ENCODE peak calls at places on chromosome 11, in ten cellular contexts. I, B, S, F, C, W, R, J, Z and O are unnamed samples. For H3K4me1, the result is how much of the 10 kb centered on the place peaks cover.

GRCh38 chr11:71465054-71465453 is 12.1 kb downstream of the NADSYN1 start:
- DNase-seq in W (no peak), S (no peak), R (no peak), C (no peak), B (no peak), I (no peak), F (no peak), J (no peak), Z (no peak), O (no peak)

GRCh38 chr11:724063-724732 is 18.2 kb downstream of the EPS8L2 start:
- DNase-seq in I (no peak), Z (no peak), B (no peak), S (no peak), C (peak), W (peak), J (no peak), F (no peak), R (no peak), O (no peak)

GRCh38 chr11:350723-351255 is 18.5 kb upstream of the B4GALNT4 start:
- DNase-seq in S (no peak), I (no peak), W (no peak), R (no peak), B (no peak), J (no peak), C (no peak), Z (no peak), F (no peak), O (no peak)

GRCh38 chr11:126481303-126481680 is 125.8 kb downstream of the ST3GAL4 start:
- DNase-seq in I (no peak), Z (no peak), J (no peak), B (no peak), R (no peak), S (no peak), C (peak), W (no peak), F (no peak), O (no peak)

GRCh38 chr11:40797981-40798380 is 661.5 kb downstream of the LRRC4C start:
- DNase-seq in Z (no peak), C (no peak), I (no peak), W (no peak), F (no peak), R (no peak), B (no peak), J (no peak), S (no peak), O (no peak)

GRCh38 chr11:134509381-134510068 is 97.5 kb upstream of the B3GAT1 start:
- DNase-seq in J (no peak), I (no peak), C (peak), S (no peak), F (no peak), Z (no peak), W (no peak), B (peak), R (no peak), O (no peak)

GRCh38 chr11:123250811-123251655 is 56.0 kb upstream of the CLMP start:
- DNase-seq in C (no peak), W (no peak), Z (no peak), B (no peak), I (no peak), J (no peak), R (no peak), F (no peak), S (no peak), O (no peak)

GRCh38 chr11:71311176-71311925 is 59.0 kb upstream of the SHANK2 start:
- DNase-seq in F (no peak), J (no peak), Z (no peak), R (no peak), I (no peak), S (no peak), C (no peak), W (no peak), B (peak), O (peak)

GRCh38 chr11:44451706-44452105 is 113.8 kb upstream of the CD82 start:
- DNase-seq in R (no peak), Z (no peak), I (no peak), C (no peak), W (no peak), B (no peak), S (no peak), J (no peak), F (no peak), O (no peak)

GRCh38 chr11:134535029-134536025 is 123.3 kb upstream of the B3GAT1 start:
- DNase-seq in I (no peak), R (no peak), J (no peak), S (no peak), F (no peak), Z (no peak), C (no peak), B (no peak), W (no peak), O (peak)

DNA sequence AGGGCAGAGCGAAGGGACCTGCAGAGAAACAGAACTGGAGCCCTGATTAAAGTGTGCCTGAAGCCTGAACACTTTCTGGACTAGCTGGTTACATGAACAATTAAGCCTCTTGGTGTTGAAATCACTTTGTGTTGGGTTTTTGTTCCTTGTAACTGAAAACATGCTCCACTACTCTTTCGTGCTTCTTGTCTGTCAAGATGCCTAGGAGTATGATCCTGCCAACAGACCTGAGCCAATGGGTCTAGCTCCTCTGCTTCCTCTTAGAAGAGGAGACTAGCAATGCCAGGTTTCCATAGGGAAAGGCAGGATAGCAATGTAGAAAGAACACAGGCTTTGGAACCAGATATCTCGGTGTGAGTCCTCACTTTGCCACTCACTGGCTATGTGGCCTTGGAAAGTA is 40.3 kb downstream of the IRAG1 start:
- DNase-seq in C (no peak), S (no peak), W (no peak), Z (no peak), J (no peak), F (no peak), I (no peak), B (no peak), R (no peak), O (no peak)
- H3K4me1 ChIP-seq in C (under half), S (under half), W (under half), Z (under half), J (under half), F (under half), I (under half), B (under half), R (half or more), O (under half)

GRCh38 chr11:124919836-124920755 is 1.0 kb downstream of the HEPN1 start:
- DNase-seq in W (no peak), F (no peak), C (no peak), R (no peak), I (no peak), B (no peak), J (no peak), S (no peak), Z (no peak), O (no peak)
- H3K4me3 ChIP-seq in W (peak), F (no peak), C (no peak), R (peak), I (no peak), B (no peak), J (peak), S (no peak), Z (no peak), O (no peak)

GRCh38 chr11:75894036-75894585 is 79.1 kb downstream of the UVRAG start:
- DNase-seq in S (no peak), B (no peak), I (no peak), C (no peak), R (no peak), Z (no peak), W (no peak), F (no peak), J (no peak), O (no peak)

GRCh38 chr11:75900848-75901247 is 85.8 kb downstream of the UVRAG start:
- DNase-seq in R (no peak), S (no peak), W (no peak), C (no peak), B (no peak), J (no peak), F (no peak), Z (no peak), I (no peak), O (no peak)

GRCh38 chr11:75893202-75893601 is 78.2 kb downstream of the UVRAG start:
- DNase-seq in R (no peak), W (no peak), B (no peak), I (no peak), F (no peak), S (no peak), Z (no peak), J (no peak), C (no peak), O (no peak)

GRCh38 chr11:75898871-75899270 is 83.9 kb downstream of the UVRAG start:
- DNase-seq in Z (no peak), J (no peak), F (no peak), W (no peak), B (no peak), R (no peak), S (no peak), C (no peak), I (no peak), O (no peak)

DNA sequence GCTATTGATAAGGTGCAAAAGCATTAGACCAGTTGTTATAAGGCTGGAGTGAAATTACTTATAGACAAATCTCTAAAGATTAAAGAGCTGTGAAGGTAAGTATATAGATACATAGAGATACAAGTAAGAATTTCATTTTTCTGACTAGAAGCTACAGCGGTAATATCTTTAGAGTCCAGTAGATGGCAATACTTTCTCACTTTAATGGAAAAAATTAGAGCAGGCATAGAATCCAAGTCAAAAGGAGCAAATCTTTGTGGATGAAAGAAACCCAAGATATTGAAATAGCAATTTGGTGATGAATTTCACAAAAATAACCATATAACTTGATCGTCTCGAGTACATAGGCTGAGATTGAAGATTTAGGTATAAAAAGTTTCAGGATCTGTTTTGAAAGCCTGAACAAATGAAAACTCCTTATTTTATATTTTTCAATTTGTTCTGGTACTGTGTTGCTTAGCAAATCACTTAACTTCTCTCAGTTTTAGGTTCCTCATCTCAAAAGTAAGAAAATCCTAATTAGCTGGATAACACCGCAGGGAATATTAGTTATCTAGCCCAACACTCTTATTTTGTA is 81.9 kb downstream of the UVRAG start:
- DNase-seq in Z (peak), I (no peak), S (peak), J (no peak), R (no peak), B (no peak), C (no peak), W (no peak), F (peak), O (peak)
- H3K4me1 ChIP-seq in Z (under half), I (under half), S (under half), J (under half), R (under half), B (under half), C (under half), W (under half), F (under half), O (under half)

DNA sequence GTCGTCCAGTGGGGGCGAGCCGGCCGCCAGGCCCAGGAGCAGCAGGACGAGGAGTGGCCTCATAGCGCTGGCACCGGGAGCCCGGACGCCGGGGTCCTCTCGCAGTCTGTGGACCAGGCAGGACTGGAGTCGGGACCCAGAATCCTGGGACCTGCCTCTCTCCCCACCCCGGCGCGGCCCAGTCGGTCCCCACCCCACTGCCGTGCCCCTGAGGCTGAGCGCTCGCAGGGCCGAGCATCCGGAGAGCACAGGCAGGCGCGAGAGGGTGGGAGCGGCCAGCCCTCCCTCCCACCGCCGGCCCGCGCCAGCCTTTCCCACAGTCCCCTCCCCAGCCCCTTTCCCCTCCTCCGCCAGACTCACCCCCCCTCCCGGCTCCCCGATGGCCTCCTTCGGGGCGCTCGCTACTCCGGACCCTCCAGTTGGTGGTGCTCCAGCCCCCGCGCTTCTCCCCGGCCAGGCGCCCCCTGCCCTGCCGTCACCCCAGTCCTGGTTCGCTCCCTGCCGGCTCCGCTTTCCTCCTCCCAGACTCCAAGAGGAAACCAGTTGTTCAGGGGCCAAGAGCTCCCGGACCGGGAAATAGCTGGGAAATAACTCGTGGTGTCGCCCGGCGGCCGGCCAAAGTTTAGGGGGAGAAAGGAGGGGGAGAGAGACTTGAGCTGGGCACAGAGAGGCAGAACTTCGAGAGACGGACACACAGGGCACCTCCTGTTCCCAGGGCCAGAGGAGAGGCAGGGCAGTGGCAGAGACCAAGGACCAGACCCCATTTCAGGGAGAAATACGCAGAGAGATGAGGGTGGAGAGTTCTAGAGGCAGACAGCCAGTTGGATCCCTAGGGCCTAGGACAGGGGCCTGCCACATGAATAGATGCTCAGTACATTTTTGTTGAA is at the start of gene C1QTNF5:
- DNase-seq in I (peak), R (no peak), W (no peak), J (peak), B (peak), Z (peak), F (no peak), S (peak), C (peak), O (no peak)
- H3K4me3 ChIP-seq in I (no peak), R (peak), W (peak), J (peak), B (peak), Z (peak), F (peak), S (peak), C (peak), O (peak)

GRCh38 chr11:63882555-63883242 is 34.3 kb downstream of the RCOR2 start:
- DNase-seq in Z (no peak), F (no peak), R (no peak), I (no peak), S (no peak), B (peak), W (peak), C (no peak), J (no peak), O (no peak)
- H3K4me1 ChIP-seq in Z (under half), F (under half), R (under half), I (half or more), S (under half), B (under half), W (under half), C (under half), J (under half), O (under half)

GRCh38 chr11:10931761-10932700 is 74.2 kb upstream of the ZBED5 start:
- DNase-seq in I (no peak), W (no peak), J (peak), C (peak), F (no peak), S (peak), Z (no peak), R (no peak), B (peak), O (no peak)
- H3K4me3 ChIP-seq in I (no peak), W (peak), J (peak), C (no peak), F (peak), S (peak), Z (peak), R (peak), B (peak), O (peak)

GRCh38 chr11:61181489-61181888 is 20.3 kb upstream of the VPS37C start:
- DNase-seq in Z (no peak), B (no peak), W (no peak), J (no peak), C (no peak), F (no peak), I (no peak), R (no peak), S (no peak), O (no peak)

GRCh38 chr11:61186504-61186903 is 16.8 kb upstream of the PGA3 start:
- DNase-seq in S (no peak), I (no peak), J (no peak), B (no peak), Z (no peak), W (no peak), C (no peak), R (no peak), F (no peak), O (no peak)

GRCh38 chr11:61187505-61188130 is 15.7 kb upstream of the PGA3 start:
- DNase-seq in W (peak), J (peak), I (peak), B (peak), R (peak), S (peak), F (peak), C (no peak), Z (peak), O (peak)

DNA sequence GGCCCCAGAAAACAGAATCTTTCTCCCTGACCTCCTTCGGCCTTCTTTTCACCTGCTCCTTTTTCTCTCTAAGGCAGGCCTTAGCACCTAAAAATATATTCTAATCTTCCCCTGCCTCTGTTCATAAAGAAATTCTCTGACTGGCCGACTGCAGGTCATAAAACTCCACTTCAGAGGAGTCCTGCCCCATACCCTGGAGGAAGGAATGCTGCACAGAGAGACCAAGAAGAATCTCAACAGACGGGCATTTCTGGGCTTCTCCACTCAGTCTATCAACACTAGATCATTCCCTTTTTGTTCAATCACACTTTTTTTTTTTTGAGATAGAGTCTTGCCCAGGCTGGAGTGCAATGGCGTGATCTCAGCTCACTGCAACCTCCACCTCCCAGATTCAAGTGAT is 19.7 kb upstream of the PGA3 start:
- DNase-seq in S (no peak), C (no peak), R (no peak), W (no peak), Z (no peak), F (no peak), B (no peak), I (no peak), J (no peak), O (no peak)
- H3K4me1 ChIP-seq in S (under half), C (under half), R (under half), W (under half), Z (under half), F (under half), B (under half), I (under half), J (under half), O (under half)

GRCh38 chr11:114163231-114163631 is 103.7 kb downstream of the ZBTB16 start:
- DNase-seq in I (no peak), C (no peak), W (no peak), J (no peak), S (peak), B (no peak), Z (peak), R (no peak), F (no peak), O (no peak)

GRCh38 chr11:114160884-114161283 is 101.4 kb downstream of the ZBTB16 start:
- DNase-seq in S (no peak), R (no peak), W (no peak), B (no peak), C (no peak), I (no peak), J (no peak), Z (no peak), F (no peak), O (no peak)

GRCh38 chr11:114159802-114160588 is 100.5 kb downstream of the ZBTB16 start:
- DNase-seq in Z (peak), S (peak), C (peak), W (peak), J (peak), F (peak), R (peak), I (peak), B (peak), O (peak)

GRCh38 chr11:114162719-114163123 is 103.2 kb downstream of the ZBTB16 start:
- DNase-seq in C (peak), Z (peak), J (peak), I (no peak), S (peak), R (peak), W (peak), F (peak), B (peak), O (peak)

DNA sequence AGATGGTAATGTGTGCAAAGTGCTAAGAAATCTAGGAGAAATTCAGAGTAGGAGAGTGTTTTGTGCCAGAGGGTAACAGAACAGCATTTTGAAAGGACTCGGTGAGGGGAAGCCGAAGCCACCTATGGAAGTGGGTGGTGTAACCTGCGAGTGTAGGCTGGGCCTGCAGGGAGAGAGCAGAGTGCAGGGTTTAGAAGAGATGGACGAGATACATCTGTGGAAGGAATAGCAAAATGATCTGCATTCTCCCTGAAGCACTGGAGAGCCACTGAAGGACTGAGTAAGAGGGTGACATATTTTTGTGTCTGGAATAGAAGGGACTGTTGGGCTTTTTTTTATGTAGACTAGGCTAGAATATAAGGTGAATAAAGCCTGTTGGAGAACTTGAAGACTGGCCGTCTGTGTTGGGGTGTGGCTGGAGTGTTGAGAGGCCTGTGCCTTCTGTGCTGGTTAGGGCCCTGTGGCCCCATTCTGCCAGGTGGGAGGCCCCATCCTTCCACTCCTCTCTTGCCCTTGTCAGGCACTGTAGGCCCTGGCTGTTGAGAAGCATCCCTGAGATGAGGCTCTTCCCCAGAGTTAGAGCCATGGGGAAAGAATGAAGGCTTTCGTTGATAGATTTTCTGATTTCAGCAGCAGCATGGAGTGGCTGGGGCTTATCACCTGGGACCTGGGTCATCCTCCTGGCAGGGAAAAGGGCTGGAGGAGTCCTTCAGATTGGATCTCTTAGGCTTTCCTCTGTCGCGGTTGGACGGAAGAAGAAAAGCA is 102.2 kb downstream of the ZBTB16 start:
- DNase-seq in Z (no peak), R (no peak), I (no peak), F (no peak), B (no peak), W (no peak), J (peak), C (no peak), S (no peak), O (no peak)
- H3K4me3 ChIP-seq in Z (no peak), R (no peak), I (no peak), F (no peak), B (no peak), W (no peak), J (no peak), C (no peak), S (no peak), O (no peak)